ENCODE peak calls at places on chromosomes 5 and 9, in nine cellular contexts. One of them, this sample, is unnamed.

GRCh38 chr9:78365979-78366697 is 69.2 kb downstream of the PSAT1 start:
- DNase-seq in NCI-H1436: peak
- DNase-seq in SJSA1: no peak
- DNase-seq in NCI-H82: peak
- DNase-seq in iris pigment epithelial cell: no peak
- DNase-seq in NB4: no peak
- DNase-seq in AG04450: no peak
- DNase-seq in epithelial cell of esophagus: peak
- DNase-seq in kidney epithelial cell: no peak
- DNase-seq in this sample: no peak

GRCh38 chr9:133934512-133935221 is 57.5 kb downstream of the VAV2 start:
- DNase-seq in AG04450: no peak
- DNase-seq in iris pigment epithelial cell: no peak
- DNase-seq in kidney epithelial cell: no peak
- DNase-seq in SJSA1: no peak
- DNase-seq in NCI-H1436: no peak
- DNase-seq in NCI-H82: no peak
- DNase-seq in NB4: no peak
- DNase-seq in epithelial cell of esophagus: no peak
- DNase-seq in this sample: no peak

GRCh38 chr5:2919310-2920018 is 168.0 kb upstream of the IRX2 start:
- DNase-seq in NCI-H82: no peak
- DNase-seq in epithelial cell of esophagus: no peak
- DNase-seq in NCI-H1436: no peak
- DNase-seq in kidney epithelial cell: no peak
- DNase-seq in AG04450: no peak
- DNase-seq in SJSA1: no peak
- DNase-seq in NB4: no peak
- DNase-seq in iris pigment epithelial cell: no peak
- DNase-seq in this sample: no peak

GRCh38 chr5:65299841-65300240 is 181.9 kb downstream of the ADAMTS6 start:
- DNase-seq in epithelial cell of esophagus: no peak
- DNase-seq in iris pigment epithelial cell: peak
- DNase-seq in AG04450: peak
- DNase-seq in NCI-H1436: no peak
- DNase-seq in NB4: no peak
- DNase-seq in SJSA1: no peak
- DNase-seq in kidney epithelial cell: no peak
- DNase-seq in NCI-H82: no peak
- DNase-seq in this sample: no peak

GRCh38 chr9:100689635-100690034 is 111.8 kb downstream of the CAVIN4 start:
- DNase-seq in SJSA1: no peak
- DNase-seq in NCI-H82: no peak
- DNase-seq in kidney epithelial cell: no peak
- DNase-seq in NCI-H1436: no peak
- DNase-seq in epithelial cell of esophagus: no peak
- DNase-seq in iris pigment epithelial cell: no peak
- DNase-seq in NB4: no peak
- DNase-seq in AG04450: no peak
- DNase-seq in this sample: no peak

GRCh38 chr5:57117601-57118000 is 56.3 kb upstream of the GPBP1 start:
- DNase-seq in AG04450: no peak
- DNase-seq in NCI-H1436: no peak
- DNase-seq in SJSA1: no peak
- DNase-seq in epithelial cell of esophagus: no peak
- DNase-seq in NB4: peak
- DNase-seq in iris pigment epithelial cell: peak
- DNase-seq in kidney epithelial cell: no peak
- DNase-seq in NCI-H82: no peak
- DNase-seq in this sample: no peak

GRCh38 chr5:1329111-1329579 is 15.8 kb downstream of the CLPTM1L start:
- DNase-seq in kidney epithelial cell: no peak
- DNase-seq in iris pigment epithelial cell: no peak
- DNase-seq in SJSA1: no peak
- DNase-seq in epithelial cell of esophagus: no peak
- DNase-seq in NB4: no peak
- DNase-seq in AG04450: no peak
- DNase-seq in NCI-H82: no peak
- DNase-seq in NCI-H1436: no peak
- DNase-seq in this sample: no peak

GRCh38 chr5:159801303-159801702 is 115.0 kb upstream of the ADRA1B start:
- DNase-seq in NCI-H1436: no peak
- DNase-seq in kidney epithelial cell: no peak
- DNase-seq in iris pigment epithelial cell: no peak
- DNase-seq in epithelial cell of esophagus: no peak
- DNase-seq in AG04450: no peak
- DNase-seq in NB4: no peak
- DNase-seq in NCI-H82: no peak
- DNase-seq in SJSA1: no peak
- DNase-seq in this sample: no peak

GRCh38 chr9:24293391-24293790 is 252.3 kb downstream of the IZUMO3 start:
- DNase-seq in iris pigment epithelial cell: no peak
- DNase-seq in epithelial cell of esophagus: no peak
- DNase-seq in AG04450: no peak
- DNase-seq in kidney epithelial cell: no peak
- DNase-seq in NCI-H1436: no peak
- DNase-seq in NCI-H82: no peak
- DNase-seq in NB4: no peak
- DNase-seq in SJSA1: no peak
- DNase-seq in this sample: no peak

GRCh38 chr5:98977723-98978122 is 48.9 kb upstream of the CHD1 start:
- DNase-seq in NCI-H1436: no peak
- DNase-seq in NB4: no peak
- DNase-seq in epithelial cell of esophagus: peak
- DNase-seq in SJSA1: no peak
- DNase-seq in kidney epithelial cell: no peak
- DNase-seq in iris pigment epithelial cell: no peak
- DNase-seq in NCI-H82: no peak
- DNase-seq in AG04450: no peak
- DNase-seq in this sample: peak

GRCh38 chr5:109485030-109485429 is 75.3 kb upstream of the PJA2 start:
- DNase-seq in NB4: no peak
- DNase-seq in kidney epithelial cell: no peak
- DNase-seq in NCI-H82: no peak
- DNase-seq in epithelial cell of esophagus: peak
- DNase-seq in SJSA1: no peak
- DNase-seq in NCI-H1436: peak
- DNase-seq in iris pigment epithelial cell: no peak
- DNase-seq in AG04450: no peak
- DNase-seq in this sample: peak

GRCh38 chr5:76595755-76596481 is 27.3 kb downstream of the F2RL2 start:
- DNase-seq in SJSA1: no peak
- DNase-seq in NCI-H1436: no peak
- DNase-seq in NCI-H82: no peak
- DNase-seq in NB4: no peak
- DNase-seq in kidney epithelial cell: no peak
- DNase-seq in iris pigment epithelial cell: no peak
- DNase-seq in AG04450: no peak
- DNase-seq in epithelial cell of esophagus: no peak
- DNase-seq in this sample: no peak

GRCh38 chr5:149341846-149342245 is 3.5 kb upstream of the GRPEL2 start:
- DNase-seq in NCI-H82: peak
- DNase-seq in NB4: no peak
- DNase-seq in AG04450: no peak
- DNase-seq in SJSA1: no peak
- DNase-seq in epithelial cell of esophagus: no peak
- DNase-seq in iris pigment epithelial cell: no peak
- DNase-seq in kidney epithelial cell: no peak
- DNase-seq in NCI-H1436: no peak
- DNase-seq in this sample: no peak

GRCh38 chr5:80175337-80175736 is 80.5 kb downstream of the SERINC5 start:
- DNase-seq in NCI-H82: no peak
- DNase-seq in NB4: no peak
- DNase-seq in iris pigment epithelial cell: no peak
- DNase-seq in epithelial cell of esophagus: no peak
- DNase-seq in AG04450: no peak
- DNase-seq in NCI-H1436: no peak
- DNase-seq in SJSA1: no peak
- DNase-seq in kidney epithelial cell: no peak
- DNase-seq in this sample: no peak

GRCh38 chr5:39013938-39014337 is 60.3 kb downstream of the RICTOR start:
- DNase-seq in SJSA1: no peak
- DNase-seq in AG04450: peak
- DNase-seq in iris pigment epithelial cell: peak
- DNase-seq in NB4: no peak
- DNase-seq in kidney epithelial cell: no peak
- DNase-seq in NCI-H1436: no peak
- DNase-seq in NCI-H82: no peak
- DNase-seq in epithelial cell of esophagus: no peak
- DNase-seq in this sample: no peak

GRCh38 chr9:110110154-110110553 is 97.8 kb downstream of the C9orf152 start:
- DNase-seq in epithelial cell of esophagus: no peak
- DNase-seq in NB4: no peak
- DNase-seq in kidney epithelial cell: no peak
- DNase-seq in NCI-H1436: no peak
- DNase-seq in AG04450: no peak
- DNase-seq in iris pigment epithelial cell: no peak
- DNase-seq in NCI-H82: no peak
- DNase-seq in SJSA1: no peak
- DNase-seq in this sample: no peak

GRCh38 chr5:83000448-83000847 is 76.7 kb downstream of the TMEM167A start:
- DNase-seq in SJSA1: no peak
- DNase-seq in NB4: no peak
- DNase-seq in kidney epithelial cell: peak
- DNase-seq in NCI-H1436: no peak
- DNase-seq in iris pigment epithelial cell: no peak
- DNase-seq in epithelial cell of esophagus: peak
- DNase-seq in NCI-H82: no peak
- DNase-seq in AG04450: no peak
- DNase-seq in this sample: no peak

GRCh38 chr5:147860641-147861025 is 17.9 kb upstream of the SCGB3A2 start:
- DNase-seq in AG04450: no peak
- DNase-seq in NCI-H1436: no peak
- DNase-seq in NB4: no peak
- DNase-seq in kidney epithelial cell: no peak
- DNase-seq in iris pigment epithelial cell: no peak
- DNase-seq in epithelial cell of esophagus: no peak
- DNase-seq in SJSA1: no peak
- DNase-seq in NCI-H82: no peak
- DNase-seq in this sample: no peak

GRCh38 chr9:123090198-123090896 is 56.9 kb downstream of the GPR21 start:
- DNase-seq in NCI-H82: peak
- DNase-seq in iris pigment epithelial cell: no peak
- DNase-seq in kidney epithelial cell: no peak
- DNase-seq in AG04450: peak
- DNase-seq in SJSA1: no peak
- DNase-seq in NCI-H1436: no peak
- DNase-seq in NB4: no peak
- DNase-seq in epithelial cell of esophagus: no peak
- DNase-seq in this sample: no peak

GRCh38 chr5:32308951-32309350 is 3.8 kb downstream of the MTMR12 start:
- DNase-seq in NB4: no peak
- DNase-seq in NCI-H1436: no peak
- DNase-seq in AG04450: no peak
- DNase-seq in kidney epithelial cell: no peak
- DNase-seq in epithelial cell of esophagus: no peak
- DNase-seq in iris pigment epithelial cell: no peak
- DNase-seq in NCI-H82: no peak
- DNase-seq in SJSA1: no peak
- DNase-seq in this sample: no peak